ENCODE peak calls at places on chromosomes 13 and 19, in four cellular contexts. A, H, Z and T are unnamed samples.

GRCh38 chr13:75867718-75868117 is 231.6 kb downstream of the LMO7 start:
- DNase-seq in H (no peak), Z (no peak), A (no peak), T (no peak)

GRCh38 chr19:1970003-1970805 is 29.2 kb downstream of the CSNK1G2 start:
- DNase-seq in H (no peak), A (no peak), Z (no peak), T (no peak)

GRCh38 chr13:28584873-28585317 is 74.0 kb upstream of the POMP start:
- DNase-seq in H (peak; percentile 53), A (no peak), Z (no peak), T (peak; percentile 13)

GRCh38 chr13:46288570-46289259 is 77.0 kb downstream of the LRRC63 start:
- DNase-seq in Z (peak; percentile 74), H (peak; percentile 19), A (no peak), T (no peak)

GRCh38 chr19:46451352-46451751 is 20.0 kb downstream of the PNMA8A start:
- DNase-seq in H (no peak), A (no peak), Z (no peak), T (no peak)

GRCh38 chr19:3132971-3133792 is 2.7 kb upstream of the GNA15 start:
- DNase-seq in Z (peak; percentile 64), H (peak; percentile 63), A (peak; percentile 60), T (no peak)

GRCh38 chr19:42928896-42929295 is 8.1 kb downstream of the PSG7 start:
- DNase-seq in Z (no peak), A (no peak), H (no peak), T (no peak)

GRCh38 chr13:60155978-60156377 is 7.8 kb downstream of the DIAPH3 start:
- DNase-seq in A (no peak), Z (no peak), H (no peak), T (no peak)

GRCh38 chr13:104779311-104779710 is 1713.1 kb upstream of the SLC10A2 start:
- DNase-seq in A (no peak), H (no peak), Z (no peak), T (peak; percentile 36)

GRCh38 chr13:35191883-35192282 is 249.8 kb downstream of the NBEA start:
- DNase-seq in Z (no peak), H (peak; percentile 18), A (no peak), T (no peak)

GRCh38 chr19:3129112-3129511 is 6.7 kb upstream of the GNA15 start:
- DNase-seq in Z (peak; percentile 36), A (no peak), H (peak; percentile 28), T (peak; percentile 18)

GRCh38 chr19:3407556-3408516 is 41.5 kb downstream of the NFIC start:
- DNase-seq in Z (no peak), H (no peak), A (no peak), T (no peak)

GRCh38 chr13:113564331-113565023 is 20.1 kb upstream of the TFDP1 start:
- DNase-seq in H (no peak), A (no peak), Z (no peak), T (no peak)

GRCh38 chr19:17121736-17122293 is 46.2 kb downstream of the MYO9B start:
- DNase-seq in Z (no peak), H (peak; percentile 73), A (no peak), T (no peak)

GRCh38 chr19:2032296-2032941 is 16.9 kb upstream of the BTBD2 start:
- DNase-seq in A (no peak), Z (no peak), H (peak; percentile 71), T (no peak)

GRCh38 chr13:37869756-37870488 is at the start of gene TRPC4:
- DNase-seq in A (no peak), H (peak; percentile 74), Z (no peak), T (no peak)